ENCODE peak calls at places on chromosomes 13 and 19, in eight cellular contexts. One of them, this sample, is unnamed.

GRCh38 chr13:48896312-48896711 is 79.4 kb upstream of the FNDC3A start:
- DNase-seq in IMR-90: peak; percentile 87
- DNase-seq in substantia nigra: no peak
- DNase-seq in SK-N-SH: no peak
- DNase-seq in cardiac muscle cell: peak; percentile 49
- DNase-seq in PC-9: no peak
- DNase-seq in upper lobe of right lung: no peak
- DNase-seq in H9: no peak
- DNase-seq in this sample: no peak

GRCh38 chr19:45848922-45849321 is 14.0 kb downstream of the SYMPK start:
- DNase-seq in upper lobe of right lung: no peak
- DNase-seq in PC-9: no peak
- DNase-seq in IMR-90: no peak
- DNase-seq in SK-N-SH: no peak
- DNase-seq in cardiac muscle cell: peak; percentile 11
- DNase-seq in substantia nigra: no peak
- DNase-seq in H9: no peak
- DNase-seq in this sample: no peak

GRCh38 chr19:8261347-8261746 is 46.8 kb downstream of the CD320 start:
- DNase-seq in upper lobe of right lung: no peak
- DNase-seq in substantia nigra: no peak
- DNase-seq in IMR-90: no peak
- DNase-seq in SK-N-SH: no peak
- DNase-seq in PC-9: no peak
- DNase-seq in cardiac muscle cell: no peak
- DNase-seq in H9: no peak
- DNase-seq in this sample: peak; percentile 20

GRCh38 chr19:34220472-34221063 is 33.8 kb upstream of the GARRE1 start:
- DNase-seq in IMR-90: peak; percentile 53
- DNase-seq in upper lobe of right lung: no peak
- DNase-seq in PC-9: peak; percentile 40
- DNase-seq in SK-N-SH: peak; percentile 67
- DNase-seq in cardiac muscle cell: peak; percentile 70
- DNase-seq in substantia nigra: peak; percentile 5
- DNase-seq in H9: peak; percentile 41
- DNase-seq in this sample: peak; percentile 37

GRCh38 chr19:1366899-1367870 is 16.5 kb upstream of the NDUFS7 start:
- DNase-seq in H9: no peak
- DNase-seq in SK-N-SH: no peak
- DNase-seq in IMR-90: no peak
- DNase-seq in PC-9: no peak
- DNase-seq in upper lobe of right lung: no peak
- DNase-seq in substantia nigra: no peak
- DNase-seq in cardiac muscle cell: no peak
- DNase-seq in this sample: no peak

GRCh38 chr13:113928701-113929627 is 44.9 kb downstream of the C13orf46 start:
- DNase-seq in PC-9: no peak
- DNase-seq in IMR-90: peak; percentile 69
- DNase-seq in substantia nigra: peak; percentile 20
- DNase-seq in upper lobe of right lung: peak; percentile 66
- DNase-seq in cardiac muscle cell: peak; percentile 91
- DNase-seq in SK-N-SH: peak; percentile 74
- DNase-seq in H9: peak; percentile 22
- DNase-seq in this sample: peak; percentile 45

GRCh38 chr13:30113983-30114491 is 193.3 kb downstream of the KATNAL1 start:
- DNase-seq in upper lobe of right lung: no peak
- DNase-seq in IMR-90: no peak
- DNase-seq in SK-N-SH: no peak
- DNase-seq in PC-9: no peak
- DNase-seq in substantia nigra: no peak
- DNase-seq in cardiac muscle cell: no peak
- DNase-seq in H9: peak; percentile 32
- DNase-seq in this sample: no peak

GRCh38 chr19:33192010-33192409 is 2.1 kb upstream of the LRP3 start:
- DNase-seq in substantia nigra: no peak
- DNase-seq in IMR-90: no peak
- DNase-seq in SK-N-SH: peak; percentile 38
- DNase-seq in cardiac muscle cell: no peak
- DNase-seq in H9: no peak
- DNase-seq in PC-9: no peak
- DNase-seq in upper lobe of right lung: peak; percentile 52
- DNase-seq in this sample: peak; percentile 6

GRCh38 chr13:79541426-79542049 is 60.6 kb downstream of the NDFIP2 start:
- DNase-seq in SK-N-SH: peak; percentile 21
- DNase-seq in IMR-90: peak; percentile 73
- DNase-seq in cardiac muscle cell: peak; percentile 78
- DNase-seq in H9: no peak
- DNase-seq in substantia nigra: no peak
- DNase-seq in upper lobe of right lung: no peak
- DNase-seq in PC-9: no peak
- DNase-seq in this sample: no peak

GRCh38 chr13:112812306-112813034 is 122.6 kb downstream of the ATP11A start:
- DNase-seq in SK-N-SH: no peak
- DNase-seq in cardiac muscle cell: peak; percentile 14
- DNase-seq in H9: no peak
- DNase-seq in substantia nigra: no peak
- DNase-seq in PC-9: no peak
- DNase-seq in upper lobe of right lung: no peak
- DNase-seq in IMR-90: no peak
- DNase-seq in this sample: no peak

GRCh38 chr19:41064974-41065569 is 23.2 kb upstream of the CYP2A13 start:
- DNase-seq in substantia nigra: no peak
- DNase-seq in H9: peak; percentile 54
- DNase-seq in PC-9: no peak
- DNase-seq in IMR-90: peak; percentile 43
- DNase-seq in cardiac muscle cell: peak; percentile 54
- DNase-seq in SK-N-SH: peak; percentile 10
- DNase-seq in upper lobe of right lung: no peak
- DNase-seq in this sample: no peak

GRCh38 chr13:109698779-109699178 is 87.6 kb downstream of the IRS2 start:
- DNase-seq in H9: no peak
- DNase-seq in IMR-90: peak; percentile 49
- DNase-seq in upper lobe of right lung: no peak
- DNase-seq in SK-N-SH: no peak
- DNase-seq in PC-9: no peak
- DNase-seq in cardiac muscle cell: peak; percentile 70
- DNase-seq in substantia nigra: no peak
- DNase-seq in this sample: no peak

GRCh38 chr19:703651-704446 is 4.9 kb upstream of the PALM start:
- DNase-seq in upper lobe of right lung: peak; percentile 90
- DNase-seq in PC-9: peak; percentile 62
- DNase-seq in IMR-90: peak; percentile 18
- DNase-seq in substantia nigra: no peak
- DNase-seq in SK-N-SH: peak; percentile 97
- DNase-seq in H9: peak; percentile 97
- DNase-seq in cardiac muscle cell: peak; percentile 68
- DNase-seq in this sample: peak; percentile 95

GRCh38 chr19:2058570-2059421 is 7.8 kb upstream of the MKNK2 start:
- DNase-seq in substantia nigra: no peak
- DNase-seq in IMR-90: no peak
- DNase-seq in PC-9: no peak
- DNase-seq in upper lobe of right lung: no peak
- DNase-seq in H9: no peak
- DNase-seq in SK-N-SH: no peak
- DNase-seq in cardiac muscle cell: no peak
- DNase-seq in this sample: no peak

GRCh38 chr19:17078920-17079709 is 3.5 kb downstream of the MYO9B start:
- DNase-seq in upper lobe of right lung: no peak
- DNase-seq in H9: no peak
- DNase-seq in IMR-90: peak; percentile 31
- DNase-seq in PC-9: no peak
- DNase-seq in SK-N-SH: no peak
- DNase-seq in substantia nigra: peak; percentile 55
- DNase-seq in cardiac muscle cell: peak; percentile 30
- DNase-seq in this sample: peak; percentile 24

GRCh38 chr19:39701291-39701690 is 3.0 kb upstream of the LGALS14 start:
- DNase-seq in substantia nigra: no peak
- DNase-seq in PC-9: no peak
- DNase-seq in cardiac muscle cell: no peak
- DNase-seq in IMR-90: no peak
- DNase-seq in H9: no peak
- DNase-seq in upper lobe of right lung: no peak
- DNase-seq in SK-N-SH: no peak
- DNase-seq in this sample: no peak

GRCh38 chr19:16561382-16561781 is 10.8 kb downstream of the SLC35E1 start:
- DNase-seq in H9: no peak
- DNase-seq in upper lobe of right lung: no peak
- DNase-seq in SK-N-SH: no peak
- DNase-seq in IMR-90: no peak
- DNase-seq in PC-9: no peak
- DNase-seq in cardiac muscle cell: no peak
- DNase-seq in substantia nigra: no peak
- DNase-seq in this sample: peak; percentile 5

DNA sequence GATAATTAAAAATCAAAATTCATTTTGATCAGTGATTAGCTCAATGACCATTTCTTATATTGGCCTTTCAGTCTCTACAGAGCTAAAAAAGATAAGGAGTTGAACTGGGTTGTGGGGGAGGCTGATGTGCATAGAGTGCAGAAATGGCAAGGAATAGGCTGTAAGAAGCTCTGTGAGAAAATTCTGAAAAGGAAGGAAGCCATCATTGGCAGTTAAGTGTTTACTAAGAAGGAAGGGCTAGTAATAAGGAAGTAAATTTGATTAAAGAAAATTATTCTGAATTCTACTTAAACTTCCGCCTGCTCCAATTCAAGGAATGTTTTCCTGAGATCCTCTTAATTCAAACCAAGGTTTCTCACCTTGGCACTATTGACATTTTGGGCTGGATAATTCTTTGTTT is 187.5 kb downstream of the MZT1 start:
- DNase-seq in upper lobe of right lung: no peak
- DNase-seq in IMR-90: no peak
- DNase-seq in substantia nigra: no peak
- DNase-seq in SK-N-SH: no peak
- DNase-seq in PC-9: no peak
- DNase-seq in cardiac muscle cell: no peak
- DNase-seq in H9: no peak
- DNase-seq in this sample: no peak
- H3K27ac ChIP-seq in upper lobe of right lung: no peak overlapping the region
- H3K27ac ChIP-seq in IMR-90: no peak overlapping the region
- H3K27ac ChIP-seq in substantia nigra: no peak overlapping the region
- H3K27ac ChIP-seq in SK-N-SH: no peak overlapping the region
- H3K27ac ChIP-seq in PC-9: no peak overlapping the region
- H3K27ac ChIP-seq in cardiac muscle cell: no peak overlapping the region
- H3K27ac ChIP-seq in H9: no peak overlapping the region
- H3K27ac ChIP-seq in this sample: no peak overlapping the region

GRCh38 chr19:30095171-30095570 is 153.1 kb downstream of the URI1 start:
- DNase-seq in substantia nigra: no peak
- DNase-seq in IMR-90: no peak
- DNase-seq in SK-N-SH: no peak
- DNase-seq in upper lobe of right lung: peak; percentile 37
- DNase-seq in cardiac muscle cell: no peak
- DNase-seq in H9: no peak
- DNase-seq in PC-9: no peak
- DNase-seq in this sample: no peak

GRCh38 chr19:30092721-30093569 is 150.9 kb downstream of the URI1 start:
- DNase-seq in IMR-90: no peak
- DNase-seq in SK-N-SH: no peak
- DNase-seq in PC-9: no peak
- DNase-seq in cardiac muscle cell: no peak
- DNase-seq in H9: no peak
- DNase-seq in upper lobe of right lung: peak; percentile 58
- DNase-seq in substantia nigra: no peak
- DNase-seq in this sample: no peak

GRCh38 chr19:30096596-30097370 is 154.7 kb downstream of the URI1 start:
- DNase-seq in cardiac muscle cell: no peak
- DNase-seq in SK-N-SH: no peak
- DNase-seq in IMR-90: no peak
- DNase-seq in upper lobe of right lung: peak; percentile 57
- DNase-seq in PC-9: no peak
- DNase-seq in substantia nigra: no peak
- DNase-seq in H9: no peak
- DNase-seq in this sample: no peak

GRCh38 chr19:30091856-30092255 is 149.8 kb downstream of the URI1 start:
- DNase-seq in upper lobe of right lung: peak; percentile 40
- DNase-seq in H9: no peak
- DNase-seq in cardiac muscle cell: no peak
- DNase-seq in SK-N-SH: no peak
- DNase-seq in substantia nigra: no peak
- DNase-seq in PC-9: no peak
- DNase-seq in IMR-90: no peak
- DNase-seq in this sample: no peak

DNA sequence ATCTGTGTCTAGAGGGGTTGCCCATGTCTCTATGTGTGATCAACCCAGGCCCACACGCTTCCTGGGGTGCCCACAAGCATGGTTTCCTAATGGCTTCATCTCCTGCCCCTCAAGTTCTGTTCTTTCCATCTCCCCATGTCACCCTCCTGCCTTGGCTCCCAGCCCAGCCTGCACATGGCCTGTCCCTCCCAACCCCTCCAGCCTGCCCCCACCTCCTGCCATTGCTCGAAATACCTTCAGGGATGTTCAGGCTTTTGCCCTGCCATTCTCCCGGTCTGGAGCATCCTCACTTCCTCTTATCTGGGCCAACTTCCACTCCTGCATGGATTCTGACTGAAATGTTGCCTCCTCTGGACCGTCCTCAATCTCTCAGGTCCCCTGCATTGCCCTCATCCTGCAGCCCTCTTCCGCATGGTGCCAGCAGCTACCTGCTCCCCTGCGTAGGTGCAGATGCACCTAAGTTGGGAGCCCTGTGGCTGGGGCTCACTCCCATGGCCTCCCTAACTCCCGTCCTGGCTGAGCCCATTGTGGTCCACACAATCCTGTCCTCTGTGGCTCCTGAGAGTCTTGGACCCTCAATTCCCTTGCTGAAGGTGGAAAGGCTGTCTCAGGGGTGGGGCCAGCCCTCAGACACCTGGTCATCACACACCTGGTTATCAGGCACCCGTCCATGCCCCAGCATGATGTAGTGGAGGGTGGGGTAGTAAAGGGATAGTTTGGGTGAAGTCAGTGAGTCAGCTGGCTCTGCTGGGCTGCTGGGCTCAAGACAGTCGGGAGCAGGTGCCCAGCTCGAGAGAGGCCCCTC is 152.1 kb downstream of the URI1 start:
- DNase-seq in cardiac muscle cell: no peak
- DNase-seq in IMR-90: no peak
- DNase-seq in SK-N-SH: peak; percentile 65
- DNase-seq in PC-9: no peak
- DNase-seq in upper lobe of right lung: peak; percentile 38
- DNase-seq in substantia nigra: no peak
- DNase-seq in H9: no peak
- DNase-seq in this sample: no peak
- H3K27ac ChIP-seq in cardiac muscle cell: no peak overlapping the region
- H3K27ac ChIP-seq in IMR-90: no peak overlapping the region
- H3K27ac ChIP-seq in SK-N-SH: no peak overlapping the region
- H3K27ac ChIP-seq in PC-9: no peak overlapping the region
- H3K27ac ChIP-seq in upper lobe of right lung: no peak overlapping the region
- H3K27ac ChIP-seq in substantia nigra: no peak overlapping the region
- H3K27ac ChIP-seq in H9: no peak overlapping the region
- H3K27ac ChIP-seq in this sample: no peak overlapping the region

GRCh38 chr13:45332831-45333219 is 8.2 kb downstream of the TPT1 start:
- DNase-seq in substantia nigra: no peak
- DNase-seq in cardiac muscle cell: no peak
- DNase-seq in IMR-90: no peak
- DNase-seq in PC-9: no peak
- DNase-seq in SK-N-SH: no peak
- DNase-seq in upper lobe of right lung: no peak
- DNase-seq in H9: no peak
- DNase-seq in this sample: no peak
- H3K27ac ChIP-seq in substantia nigra: no peak overlapping the region
- H3K27ac ChIP-seq in cardiac muscle cell: peak overlapping the region; percentile 43
- H3K27ac ChIP-seq in IMR-90: no peak overlapping the region
- H3K27ac ChIP-seq in PC-9: peak overlapping the region; percentile 66
- H3K27ac ChIP-seq in SK-N-SH: peak overlapping the region; percentile 58
- H3K27ac ChIP-seq in upper lobe of right lung: no peak overlapping the region
- H3K27ac ChIP-seq in H9: no peak overlapping the region
- H3K27ac ChIP-seq in this sample: peak overlapping the region; percentile 65

GRCh38 chr19:18488403-18488723 is 33.5 kb downstream of the ELL start:
- DNase-seq in SK-N-SH: peak; percentile 62
- DNase-seq in cardiac muscle cell: no peak
- DNase-seq in PC-9: no peak
- DNase-seq in IMR-90: no peak
- DNase-seq in substantia nigra: no peak
- DNase-seq in H9: no peak
- DNase-seq in upper lobe of right lung: no peak
- DNase-seq in this sample: no peak
- H3K27ac ChIP-seq in SK-N-SH: no peak overlapping the region
- H3K27ac ChIP-seq in cardiac muscle cell: peak overlapping the region; percentile 20
- H3K27ac ChIP-seq in PC-9: no peak overlapping the region
- H3K27ac ChIP-seq in IMR-90: no peak overlapping the region
- H3K27ac ChIP-seq in substantia nigra: no peak overlapping the region
- H3K27ac ChIP-seq in H9: no peak overlapping the region
- H3K27ac ChIP-seq in upper lobe of right lung: no peak overlapping the region
- H3K27ac ChIP-seq in this sample: no peak overlapping the region

This sample was measured in left lung.